ENCODE peak calls at places on chromosomes 11 and 22, in ten cellular contexts. F, U, J, K, O, S, L, H, R and Q are unnamed samples. For H3K36me3, the result is how much of the 10 kb centered on the place peaks cover.

GRCh38 chr22:23219787-23220484 is 39.6 kb downstream of the BCR start:
- DNase-seq in F (peak), U (peak), J (no peak), K (peak), O (no peak), S (peak), L (no peak), H (no peak), R (peak), Q (peak)

GRCh38 chr11:45159781-45160365 is 13.4 kb downstream of the PRDM11 start:
- DNase-seq in F (no peak), U (no peak), J (no peak), K (no peak), O (no peak), S (peak), L (no peak), H (no peak), R (no peak), Q (no peak)

GRCh38 chr11:117600261-117600783 is 196.7 kb downstream of the DSCAML1 start:
- DNase-seq in F (no peak), U (no peak), J (no peak), K (no peak), O (no peak), S (no peak), L (no peak), H (no peak), R (no peak), Q (no peak)

GRCh38 chr11:10550503-10550902 is 9.5 kb upstream of the RNF141 start:
- DNase-seq in F (no peak), U (no peak), J (no peak), K (no peak), O (no peak), S (no peak), L (no peak), H (no peak), R (peak), Q (no peak)

GRCh38 chr11:10654211-10655150 is 39.1 kb downstream of the IRAG1 start:
- DNase-seq in F (peak), U (peak), J (no peak), K (no peak), O (peak), S (no peak), L (peak), H (peak), R (peak), Q (no peak)

GRCh38 chr11:58059011-58059358 is 28.2 kb downstream of the OR6Q1 start:
- DNase-seq in F (no peak), U (no peak), J (no peak), K (no peak), O (peak), S (no peak), L (no peak), H (no peak), R (peak), Q (no peak)

GRCh38 chr11:15605094-15605493 is 490.4 kb downstream of the INSC start:
- DNase-seq in F (no peak), U (no peak), J (no peak), K (peak), O (no peak), S (no peak), L (no peak), H (no peak), R (no peak), Q (no peak)

GRCh38 chr11:129061466-129062194 is 119.0 kb upstream of the TP53AIP1 start:
- DNase-seq in F (no peak), U (no peak), J (no peak), K (no peak), O (no peak), S (no peak), L (no peak), H (peak), R (peak), Q (no peak)

GRCh38 chr22:30129636-30130035 is 49.4 kb downstream of the HORMAD2 start:
- DNase-seq in F (no peak), U (no peak), J (no peak), K (no peak), O (no peak), S (no peak), L (no peak), H (no peak), R (no peak), Q (no peak)

GRCh38 chr11:111526501-111526900 is 11.9 kb downstream of the HOATZ start:
- DNase-seq in F (no peak), U (no peak), J (no peak), K (no peak), O (no peak), S (no peak), L (no peak), H (no peak), R (no peak), Q (no peak)

GRCh38 chr11:17063171-17064002 is 14.1 kb downstream of the RPS13 start:
- DNase-seq in F (peak), U (peak), J (no peak), K (peak), O (peak), S (peak), L (peak), H (peak), R (peak), Q (peak)

GRCh38 chr22:25084405-25085107 is 115.1 kb upstream of the CRYBB3 start:
- DNase-seq in F (no peak), U (no peak), J (no peak), K (no peak), O (no peak), S (no peak), L (peak), H (no peak), R (no peak), Q (no peak)

GRCh38 chr11:107696140-107696539 is 15.7 kb downstream of the SLN start:
- DNase-seq in F (no peak), U (no peak), J (no peak), K (no peak), O (no peak), S (no peak), L (no peak), H (peak), R (peak), Q (no peak)

GRCh38 chr11:114052160-114052559 is 7.4 kb upstream of the ZBTB16 start:
- DNase-seq in F (no peak), U (no peak), J (no peak), K (no peak), O (no peak), S (no peak), L (no peak), H (no peak), R (no peak), Q (peak)

GRCh38 chr11:9878936-9879335 is 215.1 kb downstream of the SWAP70 start:
- DNase-seq in F (no peak), U (no peak), J (no peak), K (no peak), O (no peak), S (no peak), L (no peak), H (no peak), R (no peak), Q (no peak)

GRCh38 chr22:44186121-44186510 is 5.4 kb downstream of the PARVG start:
- DNase-seq in F (no peak), U (no peak), J (no peak), K (no peak), O (no peak), S (peak), L (no peak), H (no peak), R (no peak), Q (no peak)

GRCh38 chr11:111684259-111684658 is 81.9 kb downstream of the PPP2R1B start:
- DNase-seq in F (no peak), U (no peak), J (no peak), K (no peak), O (no peak), S (no peak), L (no peak), H (no peak), R (no peak), Q (no peak)

GRCh38 chr11:133508448-133508847 is 23.9 kb downstream of the OPCML start:
- DNase-seq in F (no peak), U (no peak), J (no peak), K (no peak), O (no peak), S (no peak), L (no peak), H (no peak), R (no peak), Q (no peak)

GRCh38 chr22:21984793-21985192 is 2.2 kb upstream of the TOP3B start:
- DNase-seq in F (peak), U (no peak), J (no peak), K (no peak), O (peak), S (peak), L (no peak), H (peak), R (peak), Q (no peak)

GRCh38 chr22:44764373-44764772 is 12.0 kb downstream of the ARHGAP8 start:
- DNase-seq in F (no peak), U (no peak), J (no peak), K (no peak), O (no peak), S (peak), L (no peak), H (no peak), R (no peak), Q (no peak)

GRCh38 chr11:61587541-61587941 is 6.7 kb upstream of the SYT7 start:
- DNase-seq in F (peak), U (no peak), J (no peak), K (peak), O (peak), S (peak), L (no peak), H (no peak), R (no peak), Q (peak)

GRCh38 chr11:123061403-123062157 is at the start of gene HSPA8:
- DNase-seq in F (peak), U (no peak), J (no peak), K (peak), O (peak), S (peak), L (peak), H (no peak), R (peak), Q (peak)

GRCh38 chr11:123057604-123058305 is 4.2 kb downstream of the HSPA8 start:
- DNase-seq in F (no peak), U (no peak), J (no peak), K (no peak), O (no peak), S (no peak), L (no peak), H (no peak), R (no peak), Q (no peak)

GRCh38 chr11:123062158-123062891 is 389 bp upstream of the HSPA8 start:
- DNase-seq in F (peak), U (peak), J (peak), K (peak), O (peak), S (peak), L (peak), H (peak), R (peak), Q (peak)

GRCh38 chr11:123062892-123063395 is 1.0 kb upstream of the HSPA8 start:
- DNase-seq in F (peak), U (no peak), J (no peak), K (no peak), O (peak), S (no peak), L (no peak), H (no peak), R (no peak), Q (no peak)

DNA sequence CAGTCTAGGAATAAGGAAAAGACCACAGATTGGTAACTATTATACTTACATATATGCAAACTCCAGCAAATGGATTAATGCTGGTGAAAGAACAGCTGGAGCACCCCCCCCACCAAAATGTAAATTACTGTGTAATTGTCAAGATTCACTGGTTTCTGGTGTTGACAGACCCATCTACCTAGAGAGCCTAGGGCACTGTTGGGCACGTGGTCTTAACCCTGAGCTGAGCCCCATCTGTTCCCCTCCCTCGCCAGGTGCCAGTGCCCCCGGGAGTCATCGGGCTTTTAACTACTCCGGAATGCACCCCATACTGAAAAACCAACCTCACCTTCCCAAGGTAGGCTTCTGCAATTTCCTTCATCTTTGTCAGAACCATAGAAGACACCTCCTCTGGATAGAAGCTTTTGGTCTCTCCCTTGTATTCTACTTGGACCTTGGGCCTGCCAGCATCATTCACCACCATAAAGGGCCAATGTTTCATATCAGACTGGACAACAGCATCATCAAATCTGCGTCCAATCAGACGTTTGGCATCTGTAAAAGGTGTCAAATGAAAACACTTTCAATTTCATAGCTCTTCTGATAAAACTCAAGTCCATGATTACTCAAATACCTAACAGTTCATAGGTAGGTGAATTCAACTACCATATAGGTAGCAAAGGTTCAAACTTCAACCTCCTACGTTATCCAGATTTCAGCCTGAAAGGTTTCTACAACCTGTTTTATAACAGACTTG is 1.5 kb downstream of the HSPA8 start:
- DNase-seq in F (peak), U (no peak), J (no peak), K (no peak), O (no peak), S (no peak), L (no peak), H (no peak), R (no peak), Q (peak)
- H3K27ac ChIP-seq in F (peak), U (peak), J (peak), K (no peak), O (peak), S (peak), L (peak), H (peak), R (peak), Q (peak)

GRCh38 chr11:32103941-32104340 is 13.1 kb downstream of the RCN1 start:
- DNase-seq in F (no peak), U (no peak), J (no peak), K (no peak), O (no peak), S (no peak), L (no peak), H (no peak), R (no peak), Q (no peak)
- H3K36me3 ChIP-seq in F (under half), U (under half), J (half or more), K (half or more), O (under half), S (under half), L (under half), H (under half), R (under half), Q (under half)

DNA sequence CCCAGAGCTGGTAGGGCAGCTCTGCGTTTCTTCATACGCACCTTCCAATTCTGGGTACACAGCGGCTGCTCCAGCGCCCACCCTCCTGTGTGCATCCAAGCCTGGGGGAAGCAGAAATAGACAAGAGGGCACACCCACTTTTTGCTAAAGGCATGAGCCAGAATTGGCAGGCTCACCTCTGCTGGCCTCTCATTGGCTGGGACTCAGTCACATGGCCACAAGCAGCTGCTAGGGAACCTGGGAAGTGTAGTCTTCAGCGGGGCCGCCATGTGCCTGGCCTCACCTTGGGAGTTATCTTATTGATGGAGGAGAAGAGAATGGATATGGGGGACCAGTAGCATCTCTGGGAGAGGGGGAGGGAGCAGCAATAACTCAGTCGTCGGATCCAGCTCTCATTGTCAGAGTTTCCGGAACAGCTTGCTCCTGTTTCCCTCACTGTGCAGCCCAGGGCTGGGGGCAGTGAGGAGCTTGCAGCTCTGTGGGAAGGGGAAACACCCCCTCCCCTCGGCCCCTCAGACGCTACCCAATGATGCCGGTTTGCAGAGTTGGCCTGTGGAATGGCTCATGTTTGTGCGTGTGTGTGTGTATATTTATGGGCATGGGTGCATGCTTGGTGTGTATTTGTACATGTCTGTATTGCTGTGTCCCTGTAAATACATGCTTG is 11.8 kb upstream of the MIEF1 start:
- DNase-seq in F (peak), U (no peak), J (peak), K (peak), O (peak), S (peak), L (peak), H (peak), R (peak), Q (peak)
- TF ChIP-seq POLR2AphosphoS5 in F (no peak), U (no peak), J (no peak), K (no peak), O (no peak), S (peak), L (no peak), H (no peak), R (no peak), Q (no peak)

GRCh38 chr11:12702999-12703453 is 28.8 kb downstream of the TEAD1 start:
- DNase-seq in F (no peak), U (no peak), J (no peak), K (no peak), O (no peak), S (no peak), L (no peak), H (no peak), R (no peak), Q (no peak)
- H3K27ac ChIP-seq in F (no peak), U (no peak), J (no peak), K (no peak), O (no peak), S (no peak), L (peak), H (no peak), R (no peak), Q (no peak)